ENCODE peak calls at places on chromosomes 2 and 18, in seven cellular contexts. One of them, this sample, is unnamed.

GRCh38 chr18:70469916-70470315 is 181.1 kb downstream of the SOCS6 start:
- DNase-seq in NCI-H1417 treated with DMSO at 0.1 percent for 48 hours: no peak
- DNase-seq in IMR-90: no peak
- DNase-seq in upper lobe of right lung: no peak
- DNase-seq in iris pigment epithelial cell: peak; percentile 12
- DNase-seq in caudate nucleus: no peak
- DNase-seq in Calu3: no peak
- DNase-seq in this sample: no peak

GRCh38 chr18:2898131-2898640 is 51.4 kb downstream of the EMILIN2 start:
- DNase-seq in upper lobe of right lung: no peak
- DNase-seq in Calu3: peak; percentile 17
- DNase-seq in IMR-90: peak; percentile 43
- DNase-seq in NCI-H1417 treated with DMSO at 0.1 percent for 48 hours: no peak
- DNase-seq in caudate nucleus: no peak
- DNase-seq in iris pigment epithelial cell: no peak
- DNase-seq in this sample: no peak

GRCh38 chr2:39107156-39107555 is 13.7 kb downstream of the SOS1 start:
- DNase-seq in NCI-H1417 treated with DMSO at 0.1 percent for 48 hours: peak; percentile 18
- DNase-seq in iris pigment epithelial cell: peak; percentile 45
- DNase-seq in IMR-90: no peak
- DNase-seq in upper lobe of right lung: no peak
- DNase-seq in Calu3: no peak
- DNase-seq in caudate nucleus: peak; percentile 6
- DNase-seq in this sample: peak; percentile 32

GRCh38 chr2:224909885-224910517 is 132.3 kb downstream of the DOCK10 start:
- DNase-seq in upper lobe of right lung: peak; percentile 68
- DNase-seq in caudate nucleus: no peak
- DNase-seq in Calu3: peak; percentile 76
- DNase-seq in iris pigment epithelial cell: peak; percentile 93
- DNase-seq in NCI-H1417 treated with DMSO at 0.1 percent for 48 hours: peak; percentile 20
- DNase-seq in IMR-90: peak; percentile 73
- DNase-seq in this sample: peak; percentile 76

GRCh38 chr2:143375376-143375880 is 246.2 kb downstream of the ARHGAP15 start:
- DNase-seq in caudate nucleus: no peak
- DNase-seq in IMR-90: peak; percentile 7
- DNase-seq in NCI-H1417 treated with DMSO at 0.1 percent for 48 hours: no peak
- DNase-seq in iris pigment epithelial cell: peak; percentile 10
- DNase-seq in Calu3: no peak
- DNase-seq in upper lobe of right lung: no peak
- DNase-seq in this sample: no peak

GRCh38 chr2:1936411-1936980 is 192.2 kb upstream of the PXDN start:
- DNase-seq in NCI-H1417 treated with DMSO at 0.1 percent for 48 hours: no peak
- DNase-seq in upper lobe of right lung: no peak
- DNase-seq in caudate nucleus: no peak
- DNase-seq in iris pigment epithelial cell: no peak
- DNase-seq in Calu3: no peak
- DNase-seq in IMR-90: no peak
- DNase-seq in this sample: no peak

GRCh38 chr18:30333310-30333709 is 709.2 kb downstream of the DSC3 start:
- DNase-seq in caudate nucleus: no peak
- DNase-seq in Calu3: no peak
- DNase-seq in upper lobe of right lung: no peak
- DNase-seq in iris pigment epithelial cell: no peak
- DNase-seq in IMR-90: no peak
- DNase-seq in NCI-H1417 treated with DMSO at 0.1 percent for 48 hours: no peak
- DNase-seq in this sample: no peak

GRCh38 chr2:83017366-83018090 is 1441.6 kb downstream of the SUCLG1 start:
- DNase-seq in iris pigment epithelial cell: peak; percentile 15
- DNase-seq in IMR-90: no peak
- DNase-seq in NCI-H1417 treated with DMSO at 0.1 percent for 48 hours: no peak
- DNase-seq in upper lobe of right lung: no peak
- DNase-seq in Calu3: no peak
- DNase-seq in caudate nucleus: no peak
- DNase-seq in this sample: peak; percentile 30

GRCh38 chr2:5164806-5165525 is 527.2 kb upstream of the SOX11 start:
- DNase-seq in NCI-H1417 treated with DMSO at 0.1 percent for 48 hours: no peak
- DNase-seq in Calu3: no peak
- DNase-seq in IMR-90: peak; percentile 67
- DNase-seq in upper lobe of right lung: no peak
- DNase-seq in iris pigment epithelial cell: peak; percentile 77
- DNase-seq in caudate nucleus: no peak
- DNase-seq in this sample: peak; percentile 70

GRCh38 chr2:1749489-1749748 is 5.1 kb upstream of the PXDN start:
- DNase-seq in caudate nucleus: no peak
- DNase-seq in IMR-90: no peak
- DNase-seq in NCI-H1417 treated with DMSO at 0.1 percent for 48 hours: no peak
- DNase-seq in iris pigment epithelial cell: no peak
- DNase-seq in Calu3: no peak
- DNase-seq in upper lobe of right lung: peak; percentile 33
- DNase-seq in this sample: no peak

GRCh38 chr2:29463181-29463900 is 348.1 kb downstream of the CLIP4 start:
- DNase-seq in IMR-90: peak; percentile 88
- DNase-seq in iris pigment epithelial cell: peak; percentile 94
- DNase-seq in upper lobe of right lung: no peak
- DNase-seq in Calu3: no peak
- DNase-seq in NCI-H1417 treated with DMSO at 0.1 percent for 48 hours: no peak
- DNase-seq in caudate nucleus: no peak
- DNase-seq in this sample: peak; percentile 90

GRCh38 chr18:61554946-61555361 is 221.7 kb downstream of the CDH20 start:
- DNase-seq in NCI-H1417 treated with DMSO at 0.1 percent for 48 hours: no peak
- DNase-seq in IMR-90: peak; percentile 24
- DNase-seq in upper lobe of right lung: no peak
- DNase-seq in Calu3: no peak
- DNase-seq in caudate nucleus: no peak
- DNase-seq in iris pigment epithelial cell: peak; percentile 30
- DNase-seq in this sample: no peak

GRCh38 chr2:82143343-82143742 is 1838.8 kb upstream of the LRRTM1 start:
- DNase-seq in caudate nucleus: no peak
- DNase-seq in Calu3: no peak
- DNase-seq in upper lobe of right lung: no peak
- DNase-seq in iris pigment epithelial cell: no peak
- DNase-seq in NCI-H1417 treated with DMSO at 0.1 percent for 48 hours: no peak
- DNase-seq in IMR-90: no peak
- DNase-seq in this sample: no peak

GRCh38 chr2:100818606-100819364 is 1.2 kb upstream of the NPAS2 start:
- DNase-seq in iris pigment epithelial cell: peak; percentile 75
- DNase-seq in caudate nucleus: no peak
- DNase-seq in NCI-H1417 treated with DMSO at 0.1 percent for 48 hours: no peak
- DNase-seq in upper lobe of right lung: peak; percentile 80
- DNase-seq in IMR-90: peak; percentile 72
- DNase-seq in Calu3: peak; percentile 68
- DNase-seq in this sample: peak; percentile 88

GRCh38 chr2:30316408-30316807 is 85.1 kb downstream of the LBH start:
- DNase-seq in caudate nucleus: no peak
- DNase-seq in IMR-90: no peak
- DNase-seq in iris pigment epithelial cell: no peak
- DNase-seq in upper lobe of right lung: no peak
- DNase-seq in NCI-H1417 treated with DMSO at 0.1 percent for 48 hours: no peak
- DNase-seq in Calu3: no peak
- DNase-seq in this sample: no peak

GRCh38 chr2:88188741-88189140 is 18.6 kb downstream of the THNSL2 start:
- DNase-seq in NCI-H1417 treated with DMSO at 0.1 percent for 48 hours: no peak
- DNase-seq in caudate nucleus: no peak
- DNase-seq in IMR-90: no peak
- DNase-seq in iris pigment epithelial cell: peak; percentile 74
- DNase-seq in Calu3: no peak
- DNase-seq in upper lobe of right lung: no peak
- DNase-seq in this sample: no peak

GRCh38 chr18:22946841-22947240 is 13.7 kb downstream of the RBBP8 start:
- DNase-seq in Calu3: no peak
- DNase-seq in iris pigment epithelial cell: peak; percentile 34
- DNase-seq in caudate nucleus: no peak
- DNase-seq in IMR-90: peak; percentile 16
- DNase-seq in NCI-H1417 treated with DMSO at 0.1 percent for 48 hours: no peak
- DNase-seq in upper lobe of right lung: no peak
- DNase-seq in this sample: peak; percentile 68

GRCh38 chr2:223058952-223059716 is 7.1 kb downstream of the KCNE4 start:
- DNase-seq in Calu3: peak; percentile 34
- DNase-seq in iris pigment epithelial cell: peak; percentile 39
- DNase-seq in IMR-90: peak; percentile 61
- DNase-seq in caudate nucleus: no peak
- DNase-seq in NCI-H1417 treated with DMSO at 0.1 percent for 48 hours: no peak
- DNase-seq in upper lobe of right lung: no peak
- DNase-seq in this sample: no peak

GRCh38 chr18:78681934-78682333 is 297.7 kb upstream of the SALL3 start:
- DNase-seq in IMR-90: no peak
- DNase-seq in iris pigment epithelial cell: no peak
- DNase-seq in upper lobe of right lung: peak; percentile 53
- DNase-seq in caudate nucleus: no peak
- DNase-seq in NCI-H1417 treated with DMSO at 0.1 percent for 48 hours: no peak
- DNase-seq in Calu3: no peak
- DNase-seq in this sample: no peak

GRCh38 chr2:131517106-131517831 is 10.4 kb upstream of the CCDC74A start:
- DNase-seq in Calu3: no peak
- DNase-seq in NCI-H1417 treated with DMSO at 0.1 percent for 48 hours: no peak
- DNase-seq in caudate nucleus: no peak
- DNase-seq in iris pigment epithelial cell: no peak
- DNase-seq in upper lobe of right lung: peak; percentile 54
- DNase-seq in IMR-90: no peak
- DNase-seq in this sample: no peak

GRCh38 chr2:27622921-27623384 is 5.9 kb downstream of the CCDC121 start:
- DNase-seq in iris pigment epithelial cell: peak; percentile 80
- DNase-seq in Calu3: no peak
- DNase-seq in upper lobe of right lung: no peak
- DNase-seq in caudate nucleus: no peak
- DNase-seq in NCI-H1417 treated with DMSO at 0.1 percent for 48 hours: no peak
- DNase-seq in IMR-90: peak; percentile 84
- DNase-seq in this sample: peak; percentile 79

GRCh38 chr2:126906781-126907180 is 8.1 kb downstream of the TEX51 start:
- DNase-seq in NCI-H1417 treated with DMSO at 0.1 percent for 48 hours: no peak
- DNase-seq in iris pigment epithelial cell: no peak
- DNase-seq in IMR-90: no peak
- DNase-seq in caudate nucleus: no peak
- DNase-seq in Calu3: no peak
- DNase-seq in upper lobe of right lung: no peak
- DNase-seq in this sample: no peak

GRCh38 chr2:210370562-210370961 is 55.6 kb upstream of the MYL1 start:
- DNase-seq in caudate nucleus: no peak
- DNase-seq in upper lobe of right lung: no peak
- DNase-seq in Calu3: no peak
- DNase-seq in NCI-H1417 treated with DMSO at 0.1 percent for 48 hours: no peak
- DNase-seq in iris pigment epithelial cell: no peak
- DNase-seq in IMR-90: no peak
- DNase-seq in this sample: no peak

GRCh38 chr2:100321181-100321880 is 970 bp downstream of the LONRF2 start:
- DNase-seq in Calu3: peak; percentile 82
- DNase-seq in iris pigment epithelial cell: peak; percentile 36
- DNase-seq in IMR-90: peak; percentile 21
- DNase-seq in upper lobe of right lung: peak; percentile 85
- DNase-seq in NCI-H1417 treated with DMSO at 0.1 percent for 48 hours: no peak
- DNase-seq in caudate nucleus: peak; percentile 4
- DNase-seq in this sample: peak; percentile 77

GRCh38 chr2:205808493-205809121 is 126.3 kb downstream of the NRP2 start:
- DNase-seq in iris pigment epithelial cell: no peak
- DNase-seq in Calu3: no peak
- DNase-seq in caudate nucleus: no peak
- DNase-seq in upper lobe of right lung: no peak
- DNase-seq in NCI-H1417 treated with DMSO at 0.1 percent for 48 hours: no peak
- DNase-seq in IMR-90: no peak
- DNase-seq in this sample: no peak

GRCh38 chr2:12763486-12763885 is 46.8 kb downstream of the TRIB2 start:
- DNase-seq in upper lobe of right lung: no peak
- DNase-seq in caudate nucleus: no peak
- DNase-seq in Calu3: no peak
- DNase-seq in NCI-H1417 treated with DMSO at 0.1 percent for 48 hours: no peak
- DNase-seq in IMR-90: no peak
- DNase-seq in iris pigment epithelial cell: no peak
- DNase-seq in this sample: no peak

GRCh38 chr2:133486706-133487305 is 81.5 kb downstream of the NCKAP5 start:
- DNase-seq in caudate nucleus: no peak
- DNase-seq in IMR-90: peak; percentile 13
- DNase-seq in Calu3: no peak
- DNase-seq in upper lobe of right lung: no peak
- DNase-seq in iris pigment epithelial cell: no peak
- DNase-seq in NCI-H1417 treated with DMSO at 0.1 percent for 48 hours: no peak
- DNase-seq in this sample: no peak

GRCh38 chr2:30705711-30706533 is 101.3 kb downstream of the CAPN13 start:
- DNase-seq in upper lobe of right lung: peak; percentile 21
- DNase-seq in caudate nucleus: no peak
- DNase-seq in Calu3: no peak
- DNase-seq in NCI-H1417 treated with DMSO at 0.1 percent for 48 hours: no peak
- DNase-seq in iris pigment epithelial cell: no peak
- DNase-seq in IMR-90: no peak
- DNase-seq in this sample: no peak

GRCh38 chr18:11963991-11964484 is 17.3 kb upstream of the IMPA2 start:
- DNase-seq in upper lobe of right lung: no peak
- DNase-seq in iris pigment epithelial cell: peak; percentile 65
- DNase-seq in IMR-90: peak; percentile 79
- DNase-seq in caudate nucleus: no peak
- DNase-seq in Calu3: no peak
- DNase-seq in NCI-H1417 treated with DMSO at 0.1 percent for 48 hours: no peak
- DNase-seq in this sample: no peak

GRCh38 chr18:40851014-40851429 is 1104.0 kb upstream of the PIK3C3 start:
- DNase-seq in IMR-90: peak; percentile 54
- DNase-seq in NCI-H1417 treated with DMSO at 0.1 percent for 48 hours: no peak
- DNase-seq in upper lobe of right lung: no peak
- DNase-seq in Calu3: peak; percentile 12
- DNase-seq in iris pigment epithelial cell: peak; percentile 82
- DNase-seq in caudate nucleus: no peak
- DNase-seq in this sample: peak; percentile 39

GRCh38 chr2:126771501-126772195 is 115.7 kb downstream of the GYPC start:
- DNase-seq in Calu3: no peak
- DNase-seq in caudate nucleus: no peak
- DNase-seq in upper lobe of right lung: peak; percentile 54
- DNase-seq in iris pigment epithelial cell: no peak
- DNase-seq in IMR-90: no peak
- DNase-seq in NCI-H1417 treated with DMSO at 0.1 percent for 48 hours: no peak
- DNase-seq in this sample: no peak

GRCh38 chr2:25964891-25965290 is 17.4 kb downstream of the KIF3C start:
- DNase-seq in NCI-H1417 treated with DMSO at 0.1 percent for 48 hours: no peak
- DNase-seq in upper lobe of right lung: no peak
- DNase-seq in IMR-90: no peak
- DNase-seq in caudate nucleus: peak; percentile 46
- DNase-seq in iris pigment epithelial cell: no peak
- DNase-seq in Calu3: no peak
- DNase-seq in this sample: no peak

GRCh38 chr2:187056416-187057333 is 207.7 kb upstream of the ZSWIM2 start:
- DNase-seq in upper lobe of right lung: no peak
- DNase-seq in iris pigment epithelial cell: no peak
- DNase-seq in Calu3: no peak
- DNase-seq in caudate nucleus: no peak
- DNase-seq in IMR-90: no peak
- DNase-seq in NCI-H1417 treated with DMSO at 0.1 percent for 48 hours: no peak
- DNase-seq in this sample: no peak

GRCh38 chr2:134657650-134658250 is 61.0 kb downstream of the TMEM163 start:
- DNase-seq in iris pigment epithelial cell: no peak
- DNase-seq in NCI-H1417 treated with DMSO at 0.1 percent for 48 hours: no peak
- DNase-seq in Calu3: peak; percentile 63
- DNase-seq in IMR-90: no peak
- DNase-seq in caudate nucleus: no peak
- DNase-seq in upper lobe of right lung: no peak
- DNase-seq in this sample: peak; percentile 31

GRCh38 chr2:96259497-96259921 is 6.3 kb downstream of the TMEM127 start:
- DNase-seq in upper lobe of right lung: no peak
- DNase-seq in caudate nucleus: no peak
- DNase-seq in Calu3: peak; percentile 17
- DNase-seq in iris pigment epithelial cell: no peak
- DNase-seq in IMR-90: no peak
- DNase-seq in NCI-H1417 treated with DMSO at 0.1 percent for 48 hours: no peak
- DNase-seq in this sample: no peak

GRCh38 chr2:60247471-60247870 is 306.0 kb downstream of the BCL11A start:
- DNase-seq in upper lobe of right lung: no peak
- DNase-seq in Calu3: no peak
- DNase-seq in IMR-90: no peak
- DNase-seq in iris pigment epithelial cell: no peak
- DNase-seq in NCI-H1417 treated with DMSO at 0.1 percent for 48 hours: no peak
- DNase-seq in caudate nucleus: no peak
- DNase-seq in this sample: no peak

GRCh38 chr2:238946586-238947242 is 98.8 kb downstream of the TWIST2 start:
- DNase-seq in NCI-H1417 treated with DMSO at 0.1 percent for 48 hours: no peak
- DNase-seq in iris pigment epithelial cell: no peak
- DNase-seq in upper lobe of right lung: peak; percentile 58
- DNase-seq in IMR-90: no peak
- DNase-seq in caudate nucleus: no peak
- DNase-seq in Calu3: no peak
- DNase-seq in this sample: no peak

GRCh38 chr2:38517284-38517683 is 85.4 kb downstream of the HNRNPLL start:
- DNase-seq in IMR-90: no peak
- DNase-seq in NCI-H1417 treated with DMSO at 0.1 percent for 48 hours: no peak
- DNase-seq in iris pigment epithelial cell: peak; percentile 42
- DNase-seq in caudate nucleus: no peak
- DNase-seq in Calu3: no peak
- DNase-seq in upper lobe of right lung: no peak
- DNase-seq in this sample: peak; percentile 66

This sample was measured in adipocyte.